ENCODE peak calls at places on chromosomes 16 and 17, in eight cellular contexts. I is amygdala; V is H4; C is ACHN; L is stimulated activated CD8-positive, alpha-beta memory T cell treated with anti-CD3 and anti-CD28 coated beads, Interleukin-2, amount 100 ng/mL, for 1 hour; U is fibroblast of lung; Z is progenitor cell of endocrine pancreas; M is NCI-H1930. G is an unnamed sample.

GRCh38 chr17:30524847-30525246 is 47.6 kb downstream of the GOSR1 start:
- DNase-seq in I (no peak), V (no peak), C (no peak), L (no peak), U (peak; percentile 54), Z (no peak), M (no peak), G (no peak)

GRCh38 chr17:61335105-61335844 is 64.4 kb upstream of the TBX2 start:
- DNase-seq in I (no peak), V (no peak), C (no peak), L (no peak), U (peak; percentile 82), Z (no peak), M (no peak), G (no peak)

GRCh38 chr16:26526633-26527032 is 540.1 kb upstream of the C16orf82 start:
- DNase-seq in I (no peak), V (no peak), C (no peak), L (no peak), U (no peak), Z (no peak), M (no peak), G (no peak)

GRCh38 chr17:60901222-60901621 is 223.6 kb downstream of the BCAS3 start:
- DNase-seq in I (no peak), V (no peak), C (no peak), L (no peak), U (peak; percentile 37), Z (no peak), M (no peak), G (no peak)

GRCh38 chr17:41717408-41718286 is 5.5 kb downstream of the GAST start:
- DNase-seq in I (no peak), V (no peak), C (no peak), L (no peak), U (peak; percentile 24), Z (no peak), M (no peak), G (no peak)

GRCh38 chr17:50638572-50638850 is 3.8 kb downstream of the ABCC3 start:
- DNase-seq in I (no peak), V (peak; percentile 87), C (peak; percentile 80), L (no peak), U (peak; percentile 71), Z (no peak), M (no peak), G (no peak)

GRCh38 chr17:80565347-80566053 is 20.9 kb downstream of the RPTOR start:
- DNase-seq in I (no peak), V (no peak), C (no peak), L (no peak), U (no peak), Z (no peak), M (no peak), G (no peak)

GRCh38 chr17:43601280-43602050 is 55.3 kb upstream of the ETV4 start:
- DNase-seq in I (no peak), V (peak; percentile 36), C (no peak), L (no peak), U (peak; percentile 70), Z (no peak), M (no peak), G (no peak)

GRCh38 chr17:9251273-9251672 is 230.0 kb downstream of the NTN1 start:
- DNase-seq in I (no peak), V (no peak), C (no peak), L (no peak), U (no peak), Z (no peak), M (no peak), G (no peak)

GRCh38 chr17:67559381-67559966 is 158.3 kb upstream of the NOL11 start:
- DNase-seq in I (no peak), V (no peak), C (peak; percentile 36), L (no peak), U (no peak), Z (no peak), M (no peak), G (no peak)

GRCh38 chr17:42804918-42805367 is 6.3 kb downstream of the CNTD1 start:
- DNase-seq in I (no peak), V (no peak), C (no peak), L (no peak), U (no peak), Z (no peak), M (no peak), G (no peak)

GRCh38 chr17:77191266-77191665 is 50.5 kb downstream of the SEC14L1 start:
- DNase-seq in I (no peak), V (no peak), C (no peak), L (no peak), U (no peak), Z (no peak), M (no peak), G (no peak)

GRCh38 chr17:51419476-51419875 is 159.1 kb downstream of the UTP18 start:
- DNase-seq in I (no peak), V (no peak), C (no peak), L (no peak), U (no peak), Z (no peak), M (no peak), G (no peak)

GRCh38 chr17:27809555-27809954 is 9.2 kb upstream of the NOS2 start:
- DNase-seq in I (no peak), V (no peak), C (no peak), L (no peak), U (no peak), Z (no peak), M (no peak), G (no peak)

GRCh38 chr16:85759631-85760419 is 8.9 kb upstream of the C16orf74 start:
- DNase-seq in I (no peak), V (no peak), C (peak; percentile 27), L (no peak), U (no peak), Z (no peak), M (no peak), G (no peak)

GRCh38 chr17:78278139-78278741 is 46.8 kb downstream of the TMEM235 start:
- DNase-seq in I (no peak), V (no peak), C (no peak), L (no peak), U (no peak), Z (no peak), M (no peak), G (no peak)

GRCh38 chr17:2222901-2223616 is 80.5 kb downstream of the SMG6 start:
- DNase-seq in I (no peak), V (no peak), C (no peak), L (peak; percentile 43), U (peak; percentile 65), Z (no peak), M (no peak), G (no peak)

GRCh38 chr17:15920758-15921239 is 24.1 kb upstream of the ADORA2B start:
- DNase-seq in I (no peak), V (peak; percentile 96), C (peak; percentile 14), L (no peak), U (peak; percentile 97), Z (no peak), M (no peak), G (no peak)

GRCh38 chr17:47099451-47099986 is 89.6 kb downstream of the CDC27 start:
- DNase-seq in I (no peak), V (no peak), C (no peak), L (no peak), U (no peak), Z (no peak), M (no peak), G (no peak)

GRCh38 chr17:18920911-18921441 is 31.0 kb upstream of the SLC5A10 start:
- DNase-seq in I (no peak), V (no peak), C (peak; percentile 13), L (no peak), U (peak; percentile 58), Z (no peak), M (no peak), G (no peak)

GRCh38 chr17:44919885-44920564 is 4.7 kb upstream of the GFAP start:
- DNase-seq in I (peak; percentile 61), V (peak; percentile 85), C (peak; percentile 82), L (no peak), U (peak; percentile 70), Z (peak; percentile 64), M (peak; percentile 59), G (no peak)

GRCh38 chr17:48024149-48025039 is 13.2 kb downstream of the COPZ2 start:
- DNase-seq in I (peak; percentile 36), V (peak; percentile 83), C (peak; percentile 61), L (no peak), U (peak; percentile 61), Z (no peak), M (peak; percentile 31), G (no peak)

GRCh38 chr17:76382803-76383644 is 1.4 kb upstream of the SPHK1 start:
- DNase-seq in I (no peak), V (no peak), C (peak; percentile 45), L (peak; percentile 27), U (peak; percentile 86), Z (peak; percentile 41), M (no peak), G (no peak)

GRCh38 chr16:67230809-67231660 is 4.1 kb downstream of the TMEM208 start:
- DNase-seq in I (no peak), V (no peak), C (no peak), L (no peak), U (no peak), Z (no peak), M (no peak), G (no peak)

GRCh38 chr16:64370112-64370511 is 751.8 kb downstream of the CDH11 start:
- DNase-seq in I (no peak), V (no peak), C (no peak), L (no peak), U (no peak), Z (no peak), M (no peak), G (no peak)

GRCh38 chr16:27505297-27506236 is 44.1 kb downstream of the GTF3C1 start:
- DNase-seq in I (no peak), V (no peak), C (no peak), L (no peak), U (no peak), Z (no peak), M (no peak), G (no peak)

GRCh38 chr17:8488931-8489330 is 53.2 kb downstream of the NDEL1 start:
- DNase-seq in I (no peak), V (peak; percentile 40), C (peak; percentile 74), L (no peak), U (peak; percentile 98), Z (no peak), M (no peak), G (no peak)

GRCh38 chr17:72467841-72468653 is 347.2 kb downstream of the SOX9 start:
- DNase-seq in I (no peak), V (no peak), C (no peak), L (no peak), U (peak; percentile 69), Z (no peak), M (no peak), G (no peak)

GRCh38 chr16:3874242-3874641 is 6.3 kb downstream of the CREBBP start:
- DNase-seq in I (no peak), V (no peak), C (no peak), L (no peak), U (no peak), Z (no peak), M (no peak), G (no peak)

GRCh38 chr16:11236855-11237254 is 19.1 kb downstream of the SOCS1 start:
- DNase-seq in I (no peak), V (no peak), C (no peak), L (no peak), U (no peak), Z (no peak), M (no peak), G (no peak)

GRCh38 chr17:62562656-62563055 is 64.8 kb upstream of the MRC2 start:
- DNase-seq in I (no peak), V (peak; percentile 49), C (peak; percentile 25), L (no peak), U (peak; percentile 64), Z (no peak), M (no peak), G (no peak)